ENCODE peak calls at places on chromosomes 13 and 19, in six cellular contexts. U is neural progenitor cell, G is WERI-Rb-1, B is esophagus squamous epithelium, D is breast epithelium, H is pancreas. M is an unnamed sample.

GRCh38 chr13:94967183-94968039 is 255.1 kb upstream of the SOX21 start:
- DNase-seq in U (peak; percentile 85), G (peak; percentile 63), B (no peak), D (no peak), H (no peak), M (peak; percentile 78)

GRCh38 chr13:42883142-42883541 is 101.8 kb downstream of the FAM216B start:
- DNase-seq in U (no peak), G (no peak), B (no peak), D (no peak), H (no peak), M (no peak)

GRCh38 chr13:107680115-107680514 is 535.2 kb downstream of the LIG4 start:
- DNase-seq in U (no peak), G (peak; percentile 57), B (no peak), D (no peak), H (no peak), M (no peak)

GRCh38 chr13:112940236-112940635 is 28.8 kb upstream of the MCF2L start:
- DNase-seq in U (no peak), G (no peak), B (no peak), D (no peak), H (no peak), M (no peak)

GRCh38 chr19:58059003-58059671 is at the start of gene ZNF135:
- DNase-seq in U (peak; percentile 91), G (peak; percentile 94), B (peak; percentile 17), D (peak; percentile 87), H (peak; percentile 79), M (peak; percentile 85)

GRCh38 chr19:38728752-38729541 is 15.3 kb downstream of the CAPN12 start:
- DNase-seq in U (no peak), G (no peak), B (no peak), D (peak; percentile 19), H (no peak), M (peak; percentile 31)

GRCh38 chr19:51158474-51159129 is 16.5 kb downstream of the SIGLEC7 start:
- DNase-seq in U (peak; percentile 69), G (peak; percentile 51), B (no peak), D (peak; percentile 24), H (no peak), M (peak; percentile 66)

GRCh38 chr13:112756967-112757758 is 67.3 kb downstream of the ATP11A start:
- DNase-seq in U (peak; percentile 77), G (no peak), B (no peak), D (no peak), H (no peak), M (no peak)

GRCh38 chr13:49098771-49099512 is 121.2 kb upstream of the MLNR start:
- DNase-seq in U (peak; percentile 29), G (no peak), B (no peak), D (no peak), H (no peak), M (no peak)

GRCh38 chr13:99974296-99974938 is 2.9 kb upstream of the ZIC5 start:
- DNase-seq in U (peak; percentile 41), G (no peak), B (no peak), D (no peak), H (no peak), M (peak; percentile 14)

GRCh38 chr13:41457589-41458186 is 338 bp downstream of the RGCC start:
- DNase-seq in U (no peak), G (no peak), B (no peak), D (no peak), H (no peak), M (peak; percentile 88)

GRCh38 chr13:50889317-50889716 is 20.3 kb upstream of the RNASEH2B start:
- DNase-seq in U (no peak), G (no peak), B (no peak), D (no peak), H (no peak), M (no peak)

GRCh38 chr19:15944401-15944800 is 4.4 kb upstream of the OR10H4 start:
- DNase-seq in U (no peak), G (no peak), B (no peak), D (no peak), H (no peak), M (no peak)

GRCh38 chr13:113646921-113647340 is 11.1 kb downstream of the ATP4B start:
- DNase-seq in U (no peak), G (peak; percentile 12), B (no peak), D (no peak), H (no peak), M (no peak)

GRCh38 chr13:107284168-107284567 is 716.2 kb upstream of the ARGLU1 start:
- DNase-seq in U (no peak), G (no peak), B (no peak), D (no peak), H (no peak), M (no peak)

GRCh38 chr13:52405767-52406494 is at the start of gene THSD1:
- DNase-seq in U (peak; percentile 62), G (peak; percentile 35), B (no peak), D (peak; percentile 39), H (peak; percentile 7), M (peak; percentile 59)

GRCh38 chr13:111233080-111233479 is 87.4 kb upstream of the TEX29 start:
- DNase-seq in U (no peak), G (no peak), B (no peak), D (no peak), H (no peak), M (no peak)

GRCh38 chr13:79440958-79441553 is 35.0 kb upstream of the RBM26 start:
- DNase-seq in U (no peak), G (no peak), B (no peak), D (no peak), H (no peak), M (no peak)

GRCh38 chr13:98041081-98041820 is 87.8 kb downstream of the IPO5 start:
- DNase-seq in U (no peak), G (no peak), B (no peak), D (no peak), H (no peak), M (no peak)

GRCh38 chr13:23921451-23921888 is 24.2 kb upstream of the C1QTNF9B start:
- DNase-seq in U (peak; percentile 58), G (no peak), B (no peak), D (no peak), H (no peak), M (no peak)

GRCh38 chr19:5104871-5105351 is 136.0 kb downstream of the KDM4B start:
- DNase-seq in U (no peak), G (no peak), B (no peak), D (no peak), H (peak; percentile 95), M (no peak)

GRCh38 chr13:58097831-58098230 is 466.3 kb downstream of the PCDH17 start:
- DNase-seq in U (no peak), G (no peak), B (no peak), D (no peak), H (no peak), M (no peak)

GRCh38 chr13:28657784-28658538 is 969 bp upstream of the POMP start:
- DNase-seq in U (peak; percentile 15), G (no peak), B (no peak), D (no peak), H (no peak), M (no peak)

GRCh38 chr19:16363133-16363851 is 38.7 kb downstream of the KLF2 start:
- DNase-seq in U (no peak), G (peak; percentile 20), B (no peak), D (peak; percentile 39), H (peak; percentile 91), M (peak; percentile 71)

GRCh38 chr19:32223595-32224370 is 121.6 kb upstream of the ZNF507 start:
- DNase-seq in U (peak; percentile 30), G (no peak), B (no peak), D (no peak), H (no peak), M (no peak)

GRCh38 chr13:23202383-23202782 is 21.6 kb downstream of the SGCG start:
- DNase-seq in U (no peak), G (no peak), B (no peak), D (no peak), H (no peak), M (no peak)

GRCh38 chr19:56765107-56765506 is 75.4 kb downstream of the PEG3 start:
- DNase-seq in U (no peak), G (peak; percentile 83), B (no peak), D (peak; percentile 23), H (peak; percentile 40), M (peak; percentile 53)

GRCh38 chr13:19863323-19864017 is at the start of gene ZMYM5:
- DNase-seq in U (peak; percentile 100), G (peak; percentile 100), B (peak; percentile 92), D (peak; percentile 98), H (peak; percentile 99), M (peak; percentile 99)

GRCh38 chr19:14611051-14611450 is 28.2 kb downstream of the CLEC17A start:
- DNase-seq in U (no peak), G (no peak), B (no peak), D (no peak), H (no peak), M (no peak)
- H3K36me3 ChIP-seq in U (no peaks in the 10 kb centered on the region), G (no peaks in the 10 kb centered on the region), B (no peaks in the 10 kb centered on the region), D (no peaks in the 10 kb centered on the region), H (no peaks in the 10 kb centered on the region), M (no peaks in the 10 kb centered on the region)

DNA sequence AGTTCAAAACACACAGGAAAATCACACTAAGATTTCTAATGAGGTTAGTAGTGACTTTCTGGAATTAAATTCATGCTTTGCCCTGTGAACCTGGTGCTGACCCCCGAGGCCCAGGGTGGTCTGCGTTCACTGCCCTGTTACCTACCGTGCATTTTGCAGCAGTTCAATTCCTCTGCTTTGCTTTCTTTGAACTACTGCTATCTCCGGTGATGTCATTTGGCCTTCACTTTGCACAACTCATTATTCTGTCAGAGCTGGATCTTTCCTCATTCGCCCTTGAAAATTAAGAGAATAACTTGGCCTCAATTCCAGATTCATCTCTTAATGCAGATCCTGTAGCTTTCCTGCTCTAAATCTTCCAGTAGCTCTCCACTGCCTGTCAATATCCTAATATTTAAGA is 8.8 kb upstream of the LRRC63 start:
- DNase-seq in U (no peak), G (no peak), B (no peak), D (no peak), H (no peak), M (no peak)
- TF ChIP-seq CTCF in U (no peak), G (no peak), B (no peak), D (no peak), H (no peak), M (no peak)

GRCh38 chr19:41545547-41545946 is 30.4 kb upstream of the CEACAM21 start:
- DNase-seq in U (no peak), G (no peak), B (no peak), D (no peak), H (no peak), M (no peak)
- H3K27ac ChIP-seq in U (no peak overlapping the region), G (no peak overlapping the region), B (peak overlapping the region; percentile 62), D (no peak overlapping the region), H (no peak overlapping the region), M (no peak overlapping the region)

GRCh38 chr19:48470281-48470680 is 1.1 kb downstream of the CYTH2 start:
- DNase-seq in U (no peak), G (no peak), B (no peak), D (no peak), H (no peak), M (no peak)
- H3K36me3 ChIP-seq in U (peaks cover 4% of the 10 kb centered on the region), G (peaks cover 51% of the 10 kb centered on the region), B (peaks cover 53% of the 10 kb centered on the region), D (no peaks in the 10 kb centered on the region), H (peaks cover 29% of the 10 kb centered on the region), M (peaks cover 52% of the 10 kb centered on the region)

M was measured in left lung.